ENCODE peak calls at places on chromosomes 11 and 22, in seven cellular contexts. Z is AG08396; X is activated naive CD4-positive, alpha-beta T cell treated with Interleukin-2 at 50 U/mL for 16 hours; W is activated CD8-positive, alpha-beta memory T cell treated with anti-CD3 and anti-CD28 coated beads for 4 hours; B is thoracic aorta; U is activated T-helper 9 cell treated with anti-CD3 and anti-CD28 coated beads, Interleukin-2, amount 50 U/mL, for 16 hours; J is Calu3. R is an unnamed sample.

GRCh38 chr11:65141896-65142494 is 7.7 kb upstream of the SYVN1 start:
- DNase-seq in Z (no peak), X (no peak), W (no peak), B (no peak), U (no peak), J (no peak), R (no peak)

GRCh38 chr11:119666463-119667131 is 62.4 kb downstream of the NECTIN1 start:
- DNase-seq in Z (peak; percentile 89), X (peak; percentile 53), W (no peak), B (no peak), U (peak; percentile 36), J (peak; percentile 76), R (peak; percentile 74)

GRCh38 chr11:66369073-66369894 is 2.3 kb downstream of the SLC29A2 start:
- DNase-seq in Z (no peak), X (no peak), W (no peak), B (no peak), U (no peak), J (no peak), R (no peak)

GRCh38 chr11:34492806-34493414 is 20.7 kb downstream of the ELF5 start:
- DNase-seq in Z (peak; percentile 57), X (peak; percentile 29), W (no peak), B (no peak), U (peak; percentile 13), J (peak; percentile 58), R (peak; percentile 51)

GRCh38 chr11:125101596-125101995 is 9.8 kb downstream of the TMEM218 start:
- DNase-seq in Z (no peak), X (no peak), W (no peak), B (no peak), U (no peak), J (no peak), R (no peak)

GRCh38 chr11:72072348-72072747 is 8.0 kb downstream of the NUMA1 start:
- DNase-seq in Z (peak; percentile 58), X (no peak), W (no peak), B (no peak), U (no peak), J (peak; percentile 33), R (no peak)

GRCh38 chr11:44889266-44889665 is 61.4 kb downstream of the TP53I11 start:
- DNase-seq in Z (peak; percentile 64), X (no peak), W (no peak), B (no peak), U (no peak), J (no peak), R (no peak)

GRCh38 chr11:84289381-84289906 is 1003.3 kb upstream of the CCDC90B start:
- DNase-seq in Z (peak; percentile 47), X (no peak), W (no peak), B (no peak), U (no peak), J (no peak), R (no peak)

GRCh38 chr11:45079943-45080719 is 66.3 kb upstream of the PRDM11 start:
- DNase-seq in Z (no peak), X (peak; percentile 52), W (peak; percentile 19), B (no peak), U (peak; percentile 32), J (no peak), R (peak; percentile 75)

GRCh38 chr11:23856654-23857053 is 640.2 kb upstream of the LUZP2 start:
- DNase-seq in Z (no peak), X (no peak), W (no peak), B (no peak), U (no peak), J (no peak), R (no peak)

GRCh38 chr22:20865331-20865730 is 6.5 kb downstream of the SNAP29 start:
- DNase-seq in Z (no peak), X (no peak), W (no peak), B (no peak), U (no peak), J (no peak), R (no peak)

GRCh38 chr11:126147268-126148111 is 64.0 kb downstream of the RPUSD4 start:
- DNase-seq in Z (no peak), X (no peak), W (no peak), B (no peak), U (no peak), J (no peak), R (no peak)

GRCh38 chr22:47423266-47423665 is 660.8 kb downstream of the TBC1D22A start:
- DNase-seq in Z (no peak), X (no peak), W (no peak), B (no peak), U (no peak), J (no peak), R (no peak)

GRCh38 chr11:66617148-66617814 is 851 bp downstream of the RBM14 start:
- DNase-seq in Z (peak; percentile 46), X (peak; percentile 29), W (no peak), B (peak; percentile 40), U (no peak), J (no peak), R (peak; percentile 51)

GRCh38 chr11:2529173-2529572 is 84.4 kb downstream of the KCNQ1 start:
- DNase-seq in Z (no peak), X (no peak), W (no peak), B (no peak), U (no peak), J (no peak), R (no peak)

GRCh38 chr11:96257972-96258951 is 84.7 kb downstream of the MAML2 start:
- DNase-seq in Z (no peak), X (peak; percentile 27), W (no peak), B (no peak), U (no peak), J (no peak), R (peak; percentile 49)

GRCh38 chr22:44430716-44431115 is 67.3 kb downstream of the RTL6 start:
- DNase-seq in Z (no peak), X (no peak), W (no peak), B (no peak), U (no peak), J (no peak), R (no peak)

GRCh38 chr22:45599836-45600577 is 71.6 kb upstream of the ATXN10 start:
- DNase-seq in Z (no peak), X (no peak), W (no peak), B (no peak), U (no peak), J (no peak), R (no peak)

R was measured in activated CD4-positive, alpha-beta memory T cell treated with anti-CD3 and anti-CD28 coated beads for 36 hours.